ENCODE peak calls at places on chromosomes 1 and 21, in four cellular contexts. U, T, S and G are unnamed samples.

GRCh38 chr1:234466945-234467344 is 12.0 kb downstream of the TARBP1 start:
- DNase-seq in S (no peak), U (no peak), T (no peak), G (no peak)

GRCh38 chr21:25862596-25862995 is 127.8 kb downstream of the GABPA start:
- DNase-seq in S (no peak), T (no peak), U (no peak), G (no peak)

GRCh38 chr21:34983680-34984086 is 65.4 kb downstream of the RUNX1 start:
- DNase-seq in T (peak; percentile 59), S (no peak), U (no peak), G (peak; percentile 45)

GRCh38 chr1:204670152-204670927 is 15.2 kb downstream of the LRRN2 start:
- DNase-seq in S (peak; percentile 5), U (no peak), T (no peak), G (no peak)

GRCh38 chr1:152479792-152480595 is 30.6 kb upstream of the LCE5A start:
- DNase-seq in S (no peak), U (no peak), T (peak; percentile 56), G (no peak)

GRCh38 chr1:203526572-203526971 is 32.6 kb downstream of the OPTC start:
- DNase-seq in S (no peak), U (no peak), T (no peak), G (no peak)

GRCh38 chr1:215970406-215970805 is 403.3 kb downstream of the KCTD3 start:
- DNase-seq in S (no peak), U (no peak), T (no peak), G (no peak)

GRCh38 chr1:36881541-36881940 is 152.8 kb downstream of the GRIK3 start:
- DNase-seq in T (no peak), U (no peak), S (no peak), G (no peak)

GRCh38 chr1:235908742-235909520 is 42.2 kb upstream of the LYST start:
- DNase-seq in U (no peak), S (peak; percentile 82), T (no peak), G (peak; percentile 91)

GRCh38 chr1:76572229-76572628 is 295.1 kb upstream of the ST6GALNAC5 start:
- DNase-seq in S (no peak), U (no peak), T (no peak), G (no peak)

GRCh38 chr21:44845418-44846200 is 27.7 kb upstream of the SUMO3 start:
- DNase-seq in S (no peak), T (peak; percentile 33), U (no peak), G (no peak)

GRCh38 chr1:170586321-170586855 is 54.4 kb downstream of the GORAB start:
- DNase-seq in S (peak; percentile 76), T (no peak), U (no peak), G (no peak)

GRCh38 chr21:31911138-31911907 is 38.5 kb downstream of the HUNK start:
- DNase-seq in T (no peak), S (peak; percentile 83), U (no peak), G (no peak)

GRCh38 chr1:206967096-206967851 is 3.0 kb downstream of the FCAMR start:
- DNase-seq in S (no peak), T (no peak), U (no peak), G (no peak)

GRCh38 chr1:205749826-205750682 is at the start of gene NUCKS1:
- DNase-seq in T (peak; percentile 93), S (peak; percentile 98), U (peak; percentile 99), G (peak; percentile 92)

GRCh38 chr1:94553323-94553730 is 11.8 kb upstream of the F3 start:
- DNase-seq in S (no peak), T (no peak), U (no peak), G (no peak)

GRCh38 chr1:51058863-51059262 is 43.2 kb upstream of the C1orf185 start:
- DNase-seq in T (no peak), U (no peak), S (no peak), G (no peak)

GRCh38 chr21:35585155-35585554 is 475.2 kb downstream of the SETD4 start:
- DNase-seq in U (no peak), S (no peak), T (no peak), G (no peak)

GRCh38 chr1:158179301-158180041 is 1.2 kb upstream of the CD1D start:
- DNase-seq in U (no peak), T (no peak), S (no peak), G (no peak)

GRCh38 chr1:43982798-43983197 is 3.8 kb downstream of the B4GALT2 start:
- DNase-seq in S (no peak), T (no peak), U (no peak), G (no peak)

GRCh38 chr21:35072960-35073359 is 23.9 kb upstream of the RUNX1 start:
- DNase-seq in S (no peak), T (no peak), U (no peak), G (no peak)

GRCh38 chr1:78743626-78744025 is 94.0 kb downstream of the IFI44 start:
- DNase-seq in U (no peak), S (peak; percentile 4), T (no peak), G (no peak)

GRCh38 chr1:29180497-29181412 is 945 bp downstream of the SRSF4 start:
- DNase-seq in T (peak; percentile 4), S (no peak), U (peak; percentile 55), G (no peak)

GRCh38 chr1:234958702-234959649 is 169.7 kb downstream of the TOMM20 start:
- DNase-seq in S (no peak), U (no peak), T (no peak), G (no peak)

GRCh38 chr1:203331224-203331623 is 19.7 kb downstream of the FMOD start:
- DNase-seq in S (no peak), T (no peak), U (no peak), G (no peak)

GRCh38 chr1:110778821-110779220 is 94.1 kb upstream of the CD53 start:
- DNase-seq in U (no peak), S (no peak), T (no peak), G (no peak)

GRCh38 chr1:233376711-233377110 is 49.2 kb downstream of the MAP3K21 start:
- DNase-seq in U (no peak), T (no peak), S (no peak), G (no peak)

GRCh38 chr1:156291226-156292061 is 4.0 kb downstream of the GLMP start:
- DNase-seq in T (no peak), U (no peak), S (no peak), G (no peak)

GRCh38 chr1:207888647-207889046 is 22.3 kb downstream of the CD34 start:
- DNase-seq in S (no peak), U (no peak), T (no peak), G (no peak)

GRCh38 chr1:4932666-4933065 is 278.3 kb downstream of the AJAP1 start:
- DNase-seq in T (no peak), S (no peak), U (no peak), G (no peak)

GRCh38 chr1:5724847-5725246 is 267.4 kb downstream of the NPHP4 start:
- DNase-seq in U (no peak), S (no peak), T (no peak), G (no peak)

GRCh38 chr1:67134692-67135091 is at the start of gene C1orf141:
- DNase-seq in U (no peak), T (no peak), S (no peak), G (no peak)